ENCODE peak calls at places on chromosomes 4 and X, in nine cellular contexts. K, N, Z, B, J, E, A, T and P are unnamed samples.

GRCh38 chr4:24489870-24490269 is 94.5 kb downstream of the DHX15 start:
- DNase-seq in N (no peak), B (no peak), K (no peak), T (no peak), A (peak), E (no peak), J (no peak), Z (no peak), P (no peak)

GRCh38 chr4:10694151-10694825 is 9.7 kb upstream of the CLNK start:
- DNase-seq in E (no peak), B (no peak), J (no peak), Z (no peak), T (no peak), A (no peak), K (no peak), N (no peak), P (no peak)

GRCh38 chrX:71671043-71671829 is 3.9 kb downstream of the LOC101059915 start:
- DNase-seq in J (no peak), E (peak), Z (peak), K (no peak), B (no peak), N (no peak), T (no peak), A (no peak), P (no peak)

GRCh38 chr4:6239968-6240367 is 29.7 kb upstream of the WFS1 start:
- DNase-seq in J (no peak), B (no peak), K (no peak), N (no peak), A (no peak), Z (no peak), T (no peak), E (no peak), P (no peak)

GRCh38 chr4:8205241-8205707 is 6.2 kb downstream of the SH3TC1 start:
- DNase-seq in K (no peak), Z (no peak), A (no peak), E (no peak), B (no peak), N (no peak), T (no peak), J (no peak), P (no peak)

GRCh38 chrX:44873415-44874270 is 655 bp downstream of the KDM6A start:
- DNase-seq in A (peak), N (no peak), T (peak), E (peak), B (peak), K (no peak), Z (peak), J (peak), P (peak)

GRCh38 chr4:7650606-7651400 is 216.1 kb upstream of the PSAPL1 start:
- DNase-seq in T (no peak), N (peak), A (peak), E (peak), B (no peak), K (peak), J (no peak), Z (no peak), P (peak)

GRCh38 chr4:2472187-2472586 is 3.3 kb downstream of the RNF4 start:
- DNase-seq in Z (no peak), T (no peak), A (peak), J (peak), K (no peak), N (no peak), E (no peak), B (no peak), P (no peak)

GRCh38 chr4:185640809-185641675 is 105.7 kb upstream of the PDLIM3 start:
- DNase-seq in Z (no peak), A (peak), N (peak), J (peak), B (no peak), K (no peak), T (no peak), E (no peak), P (peak)

GRCh38 chr4:122542411-122543236 is 78.2 kb downstream of the IL21 start:
- DNase-seq in N (no peak), A (peak), T (no peak), B (no peak), J (peak), K (no peak), E (no peak), Z (no peak), P (no peak)

GRCh38 chrX:2397648-2398340 is 103.0 kb downstream of the DHRSX start:
- DNase-seq in K (no peak), J (peak), T (no peak), Z (no peak), A (peak), N (no peak), B (no peak), E (no peak), P (no peak)

GRCh38 chrX:47093860-47094259 is 15.6 kb downstream of the RGN start:
- DNase-seq in T (no peak), B (no peak), Z (no peak), J (no peak), N (no peak), K (no peak), A (no peak), E (no peak), P (no peak)

GRCh38 chr4:53582194-53582593 is 9.1 kb downstream of the LNX1 start:
- DNase-seq in Z (no peak), T (no peak), B (no peak), K (no peak), E (no peak), A (no peak), N (no peak), J (no peak), P (no peak)

GRCh38 chrX:153687121-153688039 is at the start of gene SLC6A8:
- DNase-seq in Z (no peak), K (peak), B (peak), T (peak), E (no peak), N (no peak), J (peak), A (peak), P (peak)

GRCh38 chr4:187289371-187289770 is 565.7 kb upstream of the FAT1 start:
- DNase-seq in A (no peak), E (no peak), Z (no peak), B (no peak), T (no peak), K (no peak), J (no peak), N (no peak), P (no peak)

GRCh38 chr4:115219315-115219840 is 106.0 kb upstream of the NDST4 start:
- DNase-seq in K (no peak), A (no peak), J (no peak), T (no peak), Z (no peak), B (no peak), N (no peak), E (no peak), P (no peak)

GRCh38 chrX:115939636-115940160 is 230.8 kb upstream of the AGTR2 start:
- DNase-seq in K (no peak), Z (no peak), T (no peak), A (no peak), B (no peak), J (no peak), N (no peak), E (no peak), P (no peak)